ENCODE peak calls at places on chromosomes 4 and X, in nine cellular contexts. N, P, C, A, Z, U, X, S and G are unnamed samples.

GRCh38 chr4:186699881-186700397 is 23.7 kb downstream of the FAT1 start:
- DNase-seq in N (no peak), P (no peak), C (no peak), A (no peak), Z (no peak), U (no peak), X (no peak), S (no peak), G (no peak)

GRCh38 chrX:119417842-119418241 is 18.7 kb downstream of the SLC25A43 start:
- DNase-seq in N (no peak), P (no peak), C (no peak), A (no peak), Z (no peak), U (no peak), X (no peak), S (no peak), G (no peak)

GRCh38 chr4:88655226-88655625 is 42.4 kb downstream of the NAP1L5 start:
- DNase-seq in N (no peak), P (no peak), C (no peak), A (no peak), Z (no peak), U (no peak), X (no peak), S (no peak), G (no peak)

GRCh38 chr4:166902941-166903340 is 331.4 kb downstream of the SPOCK3 start:
- DNase-seq in N (no peak), P (no peak), C (no peak), A (no peak), Z (no peak), U (no peak), X (no peak), S (no peak), G (no peak)

GRCh38 chr4:127501103-127501502 is 131.7 kb upstream of the INTU start:
- DNase-seq in N (no peak), P (no peak), C (no peak), A (no peak), Z (no peak), U (peak), X (no peak), S (no peak), G (no peak)

GRCh38 chr4:80202190-80202711 is 4.9 kb downstream of the PRDM8 start:
- DNase-seq in N (peak), P (peak), C (no peak), A (peak), Z (peak), U (peak), X (peak), S (peak), G (no peak)

GRCh38 chr4:181684310-181684709 is 558.9 kb upstream of the TENM3 start:
- DNase-seq in N (no peak), P (no peak), C (no peak), A (no peak), Z (no peak), U (peak), X (no peak), S (no peak), G (no peak)

GRCh38 chrX:9902651-9903050 is 64.5 kb upstream of the CLDN34 start:
- DNase-seq in N (no peak), P (no peak), C (no peak), A (no peak), Z (peak), U (peak), X (no peak), S (no peak), G (no peak)

GRCh38 chr4:137125011-137125410 is 407.3 kb downstream of the PCDH18 start:
- DNase-seq in N (no peak), P (no peak), C (no peak), A (no peak), Z (no peak), U (peak), X (no peak), S (no peak), G (peak)

GRCh38 chrX:140733766-140734342 is 24.3 kb downstream of the LINC00632 start:
- DNase-seq in N (no peak), P (peak), C (peak), A (no peak), Z (peak), U (peak), X (peak), S (no peak), G (no peak)

GRCh38 chr4:24837296-24837695 is 41.9 kb downstream of the SOD3 start:
- DNase-seq in N (no peak), P (no peak), C (no peak), A (no peak), Z (no peak), U (no peak), X (no peak), S (no peak), G (no peak)

GRCh38 chrX:3370656-3371055 is 24.2 kb upstream of the MXRA5 start:
- DNase-seq in N (no peak), P (no peak), C (no peak), A (no peak), Z (no peak), U (no peak), X (no peak), S (no peak), G (no peak)

GRCh38 chrX:133776072-133776471 is 209.3 kb downstream of the GPC3 start:
- DNase-seq in N (no peak), P (no peak), C (no peak), A (no peak), Z (peak), U (no peak), X (peak), S (peak), G (no peak)

GRCh38 chr4:150310159-150310895 is 232.1 kb downstream of the DCLK2 start:
- DNase-seq in N (no peak), P (no peak), C (no peak), A (no peak), Z (no peak), U (peak), X (no peak), S (no peak), G (no peak)

GRCh38 chr4:39933689-39934590 is 43.8 kb downstream of the PDS5A start:
- DNase-seq in N (no peak), P (no peak), C (no peak), A (no peak), Z (no peak), U (peak), X (no peak), S (no peak), G (peak)

GRCh38 chrX:136259543-136259942 is 8.3 kb upstream of the MAP7D3 start:
- DNase-seq in N (no peak), P (no peak), C (no peak), A (no peak), Z (no peak), U (peak), X (no peak), S (no peak), G (peak)

GRCh38 chrX:119477812-119478232 is 9.6 kb downstream of the SLC25A5 start:
- DNase-seq in N (no peak), P (peak), C (no peak), A (no peak), Z (no peak), U (peak), X (no peak), S (peak), G (peak)

GRCh38 chr4:3666263-3666662 is 99.9 kb upstream of the ADRA2C start:
- DNase-seq in N (no peak), P (no peak), C (no peak), A (no peak), Z (no peak), U (no peak), X (no peak), S (no peak), G (no peak)

GRCh38 chr4:145930592-145930991 is 8.0 kb downstream of the ZNF827 start:
- DNase-seq in N (no peak), P (no peak), C (no peak), A (no peak), Z (no peak), U (no peak), X (no peak), S (no peak), G (no peak)

GRCh38 chrX:123424546-123424945 is 240.5 kb downstream of the GRIA3 start:
- DNase-seq in N (no peak), P (peak), C (peak), A (no peak), Z (no peak), U (peak), X (no peak), S (no peak), G (peak)

GRCh38 chrX:34332336-34332735 is 200.2 kb upstream of the FAM47A start:
- DNase-seq in N (no peak), P (no peak), C (no peak), A (no peak), Z (no peak), U (no peak), X (no peak), S (no peak), G (no peak)

GRCh38 chr4:1505511-1506451 is 99.5 kb upstream of the NKX1-1 start:
- DNase-seq in N (peak), P (no peak), C (no peak), A (peak), Z (no peak), U (no peak), X (no peak), S (peak), G (no peak)

GRCh38 chrX:118049713-118050112 is 66.9 kb downstream of the KLHL13 start:
- DNase-seq in N (no peak), P (no peak), C (no peak), A (no peak), Z (no peak), U (no peak), X (no peak), S (no peak), G (no peak)

GRCh38 chr4:138334346-138335016 is 92.3 kb upstream of the SLC7A11 start:
- DNase-seq in N (no peak), P (no peak), C (no peak), A (no peak), Z (no peak), U (no peak), X (no peak), S (peak), G (no peak)

GRCh38 chrX:11151799-11152591 is 40.9 kb downstream of the HCCS start:
- DNase-seq in N (no peak), P (no peak), C (no peak), A (no peak), Z (no peak), U (no peak), X (no peak), S (no peak), G (no peak)

GRCh38 chr4:100147198-100147597 is 43.1 kb downstream of the DDIT4L start:
- DNase-seq in N (no peak), P (no peak), C (no peak), A (no peak), Z (no peak), U (no peak), X (no peak), S (no peak), G (no peak)

GRCh38 chr4:31539279-31540074 is 819.3 kb downstream of the PCDH7 start:
- DNase-seq in N (no peak), P (no peak), C (no peak), A (no peak), Z (no peak), U (peak), X (no peak), S (no peak), G (no peak)

GRCh38 chrX:50905334-50905733 is 5.2 kb upstream of the BMP15 start:
- DNase-seq in N (no peak), P (no peak), C (no peak), A (no peak), Z (no peak), U (no peak), X (no peak), S (peak), G (no peak)

GRCh38 chr4:107044170-107044569 is 8.1 kb upstream of the DKK2 start:
- DNase-seq in N (no peak), P (no peak), C (no peak), A (no peak), Z (no peak), U (no peak), X (peak), S (no peak), G (no peak)

DNA sequence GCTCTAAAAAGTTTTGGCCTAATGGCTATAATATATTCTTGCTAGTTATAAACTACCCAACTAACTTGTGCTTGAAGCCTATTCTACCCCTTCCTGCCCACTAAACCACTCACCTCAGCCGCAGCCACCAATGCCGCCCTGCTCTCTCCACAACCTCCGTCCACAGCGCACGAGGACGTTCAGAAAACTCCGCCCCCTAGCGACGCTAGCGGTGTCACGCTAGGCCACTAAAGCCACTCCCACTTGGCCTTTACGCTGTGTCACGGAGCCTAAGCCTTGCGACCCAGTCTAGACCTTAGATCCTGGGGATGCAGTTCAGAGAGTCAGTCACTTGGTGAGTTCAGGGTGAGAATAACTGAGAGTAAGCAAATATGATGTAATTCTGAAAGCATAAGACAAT is at the start of gene TEX11:
- DNase-seq in N (no peak), P (no peak), C (no peak), A (no peak), Z (no peak), U (no peak), X (no peak), S (no peak), G (no peak)
- TF ChIP-seq CTCF in N (no peak), P (no peak), C (no peak), A (no peak), Z (no peak), U (no peak), X (no peak), S (no peak), G (no peak)

GRCh38 chr4:188400456-188400855 is 261.2 kb downstream of the TRIML1 start:
- DNase-seq in N (no peak), P (no peak), C (no peak), A (no peak), Z (no peak), U (no peak), X (no peak), S (no peak), G (no peak)

GRCh38 chr4:188408244-188409067 is 269.2 kb downstream of the TRIML1 start:
- DNase-seq in N (no peak), P (no peak), C (no peak), A (no peak), Z (no peak), U (no peak), X (no peak), S (no peak), G (no peak)

GRCh38 chr4:188399834-188400233 is 260.6 kb downstream of the TRIML1 start:
- DNase-seq in N (no peak), P (no peak), C (no peak), A (no peak), Z (peak), U (no peak), X (no peak), S (no peak), G (no peak)

GRCh38 chr4:188403272-188403671 is 264.0 kb downstream of the TRIML1 start:
- DNase-seq in N (no peak), P (no peak), C (no peak), A (no peak), Z (no peak), U (no peak), X (no peak), S (no peak), G (no peak)
- TF ChIP-seq CTCF in N (no peak), P (no peak), C (no peak), A (no peak), Z (no peak), U (no peak), X (no peak), S (no peak), G (no peak)

GRCh38 chr4:29867412-29867811 is 852.8 kb upstream of the PCDH7 start:
- DNase-seq in N (no peak), P (no peak), C (no peak), A (no peak), Z (no peak), U (no peak), X (no peak), S (no peak), G (no peak)
- TF ChIP-seq CTCF in N (no peak), P (no peak), C (no peak), A (no peak), Z (no peak), U (no peak), X (no peak), S (no peak), G (no peak)

DNA sequence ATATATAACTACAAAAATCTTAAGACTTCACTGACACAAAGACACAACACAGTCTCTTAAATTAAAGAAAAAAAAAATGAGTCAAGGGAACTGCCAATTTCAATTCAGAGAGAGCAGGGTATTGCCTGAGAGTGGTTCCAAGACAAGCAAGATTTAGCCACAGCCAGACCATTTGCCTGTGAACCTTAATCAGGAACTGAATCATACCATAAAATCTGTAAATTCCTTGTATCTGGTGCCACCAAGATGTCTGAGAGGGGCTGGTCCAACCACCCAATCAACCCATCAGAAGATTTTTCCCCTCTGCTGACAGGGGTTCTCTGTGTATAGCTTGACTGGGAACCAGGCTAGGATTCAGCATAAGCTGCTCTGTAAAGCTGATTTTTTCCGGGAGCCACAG is 159.2 kb downstream of the CPEB2 start:
- DNase-seq in N (no peak), P (no peak), C (no peak), A (no peak), Z (no peak), U (no peak), X (no peak), S (no peak), G (no peak)
- TF ChIP-seq CTCF in N (no peak), P (no peak), C (no peak), A (no peak), Z (no peak), U (no peak), X (no peak), S (no peak), G (no peak)

GRCh38 chrX:100829730-100830129 is 9.5 kb downstream of the CSTF2 start:
- DNase-seq in N (no peak), P (peak), C (no peak), A (no peak), Z (peak), U (peak), X (no peak), S (no peak), G (no peak)
- TF ChIP-seq CTCF in N (no peak), P (no peak), C (no peak), A (no peak), Z (no peak), U (no peak), X (no peak), S (no peak), G (no peak)